ENCODE peak calls at places on chromosomes 16 and 17, in seven cellular contexts. One of them, this sample, is unnamed.

GRCh38 chr17:40317345-40317873 is 8.4 kb downstream of the RARA start:
- DNase-seq in tibial artery: no peak
- DNase-seq in sigmoid colon: peak; percentile 81
- DNase-seq in brain microvascular endothelial cell: peak; percentile 65
- DNase-seq in astrocyte of the cerebellum: no peak
- DNase-seq in tibial nerve: no peak
- DNase-seq in CD8-positive, alpha-beta memory T cell: no peak
- DNase-seq in this sample: peak; percentile 77

GRCh38 chr17:75183999-75184884 is 1.5 kb upstream of the SUMO2 start:
- DNase-seq in tibial artery: no peak
- DNase-seq in sigmoid colon: peak; percentile 25
- DNase-seq in brain microvascular endothelial cell: no peak
- DNase-seq in astrocyte of the cerebellum: no peak
- DNase-seq in tibial nerve: no peak
- DNase-seq in CD8-positive, alpha-beta memory T cell: no peak
- DNase-seq in this sample: no peak

GRCh38 chr16:64830653-64831052 is 291.2 kb downstream of the CDH11 start:
- DNase-seq in tibial artery: no peak
- DNase-seq in sigmoid colon: no peak
- DNase-seq in brain microvascular endothelial cell: peak; percentile 16
- DNase-seq in astrocyte of the cerebellum: no peak
- DNase-seq in tibial nerve: no peak
- DNase-seq in CD8-positive, alpha-beta memory T cell: no peak
- DNase-seq in this sample: no peak

GRCh38 chr16:87180069-87180468 is 137.1 kb downstream of the C16orf95 start:
- DNase-seq in tibial artery: no peak
- DNase-seq in sigmoid colon: no peak
- DNase-seq in brain microvascular endothelial cell: no peak
- DNase-seq in astrocyte of the cerebellum: no peak
- DNase-seq in tibial nerve: no peak
- DNase-seq in CD8-positive, alpha-beta memory T cell: no peak
- DNase-seq in this sample: no peak

GRCh38 chr17:65786479-65786878 is 225.0 kb upstream of the AXIN2 start:
- DNase-seq in tibial artery: no peak
- DNase-seq in sigmoid colon: no peak
- DNase-seq in brain microvascular endothelial cell: no peak
- DNase-seq in astrocyte of the cerebellum: no peak
- DNase-seq in tibial nerve: no peak
- DNase-seq in CD8-positive, alpha-beta memory T cell: no peak
- DNase-seq in this sample: no peak

GRCh38 chr17:75077490-75078096 is 10.2 kb upstream of the SLC16A5 start:
- DNase-seq in tibial artery: peak; percentile 70
- DNase-seq in sigmoid colon: peak; percentile 89
- DNase-seq in brain microvascular endothelial cell: no peak
- DNase-seq in astrocyte of the cerebellum: no peak
- DNase-seq in tibial nerve: no peak
- DNase-seq in CD8-positive, alpha-beta memory T cell: peak; percentile 43
- DNase-seq in this sample: no peak

GRCh38 chr17:72266099-72266852 is 145.5 kb downstream of the SOX9 start:
- DNase-seq in tibial artery: no peak
- DNase-seq in sigmoid colon: no peak
- DNase-seq in brain microvascular endothelial cell: no peak
- DNase-seq in astrocyte of the cerebellum: no peak
- DNase-seq in tibial nerve: no peak
- DNase-seq in CD8-positive, alpha-beta memory T cell: no peak
- DNase-seq in this sample: no peak

GRCh38 chr16:7182510-7183109 is 150.0 kb upstream of the RBFOX1 start:
- DNase-seq in tibial artery: no peak
- DNase-seq in sigmoid colon: no peak
- DNase-seq in brain microvascular endothelial cell: no peak
- DNase-seq in astrocyte of the cerebellum: no peak
- DNase-seq in tibial nerve: no peak
- DNase-seq in CD8-positive, alpha-beta memory T cell: no peak
- DNase-seq in this sample: no peak

GRCh38 chr17:63740464-63741181 is 976 bp downstream of the STRADA start:
- DNase-seq in tibial artery: no peak
- DNase-seq in sigmoid colon: no peak
- DNase-seq in brain microvascular endothelial cell: no peak
- DNase-seq in astrocyte of the cerebellum: no peak
- DNase-seq in tibial nerve: no peak
- DNase-seq in CD8-positive, alpha-beta memory T cell: peak; percentile 13
- DNase-seq in this sample: no peak

DNA sequence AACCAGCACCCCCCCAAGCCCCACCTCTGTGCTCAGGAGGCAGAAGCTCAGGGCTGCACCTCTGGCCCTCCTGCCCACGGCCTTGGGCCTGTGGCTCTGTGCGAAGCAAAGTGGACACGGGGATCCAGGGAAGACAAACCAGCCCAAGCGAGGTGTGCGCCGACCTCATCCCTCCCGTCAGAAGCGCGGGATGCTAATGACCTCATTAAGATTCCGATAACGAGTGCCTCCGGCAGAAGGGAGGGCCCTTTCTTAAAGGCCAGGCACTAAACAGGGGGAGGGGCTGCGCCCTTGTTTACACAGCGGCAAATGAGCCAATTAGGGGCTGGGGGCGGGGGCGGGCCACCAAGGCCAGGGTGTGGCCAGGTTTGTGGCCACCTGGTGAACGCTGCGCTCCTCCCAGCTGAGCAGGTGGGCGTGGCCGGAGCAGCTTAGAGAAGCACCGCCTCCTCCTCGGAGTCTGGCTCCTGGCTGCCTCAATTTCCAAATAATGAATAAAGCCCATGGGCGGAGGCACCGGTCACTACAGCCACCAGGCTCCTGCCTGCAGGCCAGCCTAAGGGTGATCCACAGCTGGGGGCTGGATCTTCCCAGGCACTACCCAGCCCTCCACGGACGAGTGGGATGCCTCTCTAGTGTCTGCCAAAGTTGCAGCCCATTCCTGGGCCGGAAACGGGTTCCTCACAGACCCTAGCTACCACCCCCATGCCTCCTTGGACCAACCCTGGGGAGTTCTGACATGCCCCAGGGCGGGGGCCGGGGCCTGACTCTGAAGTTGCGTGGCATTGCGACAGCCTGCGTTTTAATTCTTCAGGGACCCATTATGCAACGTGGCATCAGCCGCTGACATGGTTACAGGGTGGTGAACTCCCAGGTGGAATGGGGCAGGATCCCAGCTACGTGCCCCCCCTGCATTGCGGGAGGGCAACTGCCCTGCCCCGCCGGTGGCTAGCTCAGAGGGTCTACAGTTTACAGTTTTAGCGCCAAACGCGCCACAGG is 3.0 kb downstream of the CBX4 start:
- DNase-seq in tibial artery: no peak
- DNase-seq in sigmoid colon: no peak
- DNase-seq in brain microvascular endothelial cell: no peak
- DNase-seq in astrocyte of the cerebellum: no peak
- DNase-seq in tibial nerve: no peak
- DNase-seq in CD8-positive, alpha-beta memory T cell: no peak
- DNase-seq in this sample: no peak
- H3K4me3 ChIP-seq in tibial artery: no peak overlapping the region
- H3K4me3 ChIP-seq in sigmoid colon: peak overlapping the region; percentile 84
- H3K4me3 ChIP-seq in brain microvascular endothelial cell: peak overlapping the region; percentile 15
- H3K4me3 ChIP-seq in astrocyte of the cerebellum: peak overlapping the region; percentile 66
- H3K4me3 ChIP-seq in tibial nerve: peak overlapping the region; percentile 75
- H3K4me3 ChIP-seq in CD8-positive, alpha-beta memory T cell: peak overlapping the region; percentile 85
- H3K4me3 ChIP-seq in this sample: peak overlapping the region; percentile 96

DNA sequence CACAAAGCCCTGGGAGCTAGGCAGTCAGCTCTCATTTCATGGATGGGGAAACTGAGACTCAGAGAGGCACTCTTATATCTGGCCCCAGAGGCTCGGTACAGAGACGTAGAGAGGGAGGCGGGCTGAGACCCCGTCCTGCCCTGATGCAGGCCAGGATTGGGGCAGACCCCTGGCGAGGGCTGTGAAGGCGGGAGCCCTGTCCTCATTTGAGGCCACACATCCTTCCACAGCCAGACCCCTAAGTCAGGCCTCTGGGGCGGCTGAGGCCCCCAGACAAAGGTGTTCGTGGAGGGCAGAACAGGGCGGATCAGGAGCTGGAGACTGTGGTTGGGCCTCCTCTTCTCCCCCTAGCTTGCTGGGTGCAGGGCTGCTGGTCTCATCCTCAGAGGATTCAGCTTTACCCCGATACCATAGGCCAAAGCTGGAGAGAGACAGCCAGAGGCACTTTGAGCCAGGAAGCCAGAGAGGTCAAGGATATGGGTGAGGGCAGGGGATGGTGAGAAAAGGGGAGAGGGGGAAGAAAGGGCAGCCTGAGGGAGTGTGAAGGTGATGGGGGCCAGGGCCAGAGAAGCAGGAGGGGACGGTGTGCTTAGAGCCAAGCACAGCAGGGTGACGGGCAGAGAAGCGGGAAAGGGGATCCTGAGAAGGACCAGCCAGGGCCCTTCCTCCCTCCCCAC is 805 bp upstream of the SCARF1 start:
- DNase-seq in tibial artery: no peak
- DNase-seq in sigmoid colon: no peak
- DNase-seq in brain microvascular endothelial cell: no peak
- DNase-seq in astrocyte of the cerebellum: no peak
- DNase-seq in tibial nerve: no peak
- DNase-seq in CD8-positive, alpha-beta memory T cell: no peak
- DNase-seq in this sample: no peak
- H3K4me3 ChIP-seq in tibial artery: no peak overlapping the region
- H3K4me3 ChIP-seq in sigmoid colon: no peak overlapping the region
- H3K4me3 ChIP-seq in brain microvascular endothelial cell: no peak overlapping the region
- H3K4me3 ChIP-seq in astrocyte of the cerebellum: no peak overlapping the region
- H3K4me3 ChIP-seq in tibial nerve: no peak overlapping the region
- H3K4me3 ChIP-seq in CD8-positive, alpha-beta memory T cell: no peak overlapping the region
- H3K4me3 ChIP-seq in this sample: peak overlapping the region; percentile 24

GRCh38 chr16:4270091-4270490 is 2.7 kb downstream of the TFAP4 start:
- DNase-seq in tibial artery: no peak
- DNase-seq in sigmoid colon: no peak
- DNase-seq in brain microvascular endothelial cell: no peak
- DNase-seq in astrocyte of the cerebellum: no peak
- DNase-seq in tibial nerve: no peak
- DNase-seq in CD8-positive, alpha-beta memory T cell: no peak
- DNase-seq in this sample: no peak
- H3K4me3 ChIP-seq in tibial artery: no peak overlapping the region
- H3K4me3 ChIP-seq in sigmoid colon: no peak overlapping the region
- H3K4me3 ChIP-seq in brain microvascular endothelial cell: no peak overlapping the region
- H3K4me3 ChIP-seq in astrocyte of the cerebellum: no peak overlapping the region
- H3K4me3 ChIP-seq in tibial nerve: no peak overlapping the region
- H3K4me3 ChIP-seq in CD8-positive, alpha-beta memory T cell: no peak overlapping the region
- H3K4me3 ChIP-seq in this sample: no peak overlapping the region

GRCh38 chr17:43030137-43030767 is 5.2 kb downstream of the RND2 start:
- DNase-seq in tibial artery: no peak
- DNase-seq in sigmoid colon: no peak
- DNase-seq in brain microvascular endothelial cell: no peak
- DNase-seq in astrocyte of the cerebellum: no peak
- DNase-seq in tibial nerve: no peak
- DNase-seq in CD8-positive, alpha-beta memory T cell: no peak
- DNase-seq in this sample: no peak
- H3K4me3 ChIP-seq in tibial artery: no peak overlapping the region
- H3K4me3 ChIP-seq in sigmoid colon: no peak overlapping the region
- H3K4me3 ChIP-seq in brain microvascular endothelial cell: no peak overlapping the region
- H3K4me3 ChIP-seq in astrocyte of the cerebellum: no peak overlapping the region
- H3K4me3 ChIP-seq in tibial nerve: no peak overlapping the region
- H3K4me3 ChIP-seq in CD8-positive, alpha-beta memory T cell: no peak overlapping the region
- H3K4me3 ChIP-seq in this sample: no peak overlapping the region

GRCh38 chr17:36601303-36602029 is at the start of gene MRM1:
- DNase-seq in tibial artery: peak; percentile 91
- DNase-seq in sigmoid colon: peak; percentile 96
- DNase-seq in brain microvascular endothelial cell: peak; percentile 81
- DNase-seq in astrocyte of the cerebellum: peak; percentile 58
- DNase-seq in tibial nerve: peak; percentile 79
- DNase-seq in CD8-positive, alpha-beta memory T cell: peak; percentile 82
- DNase-seq in this sample: peak; percentile 94

GRCh38 chr17:36600936-36601302 is 464 bp upstream of the MRM1 start:
- DNase-seq in tibial artery: no peak
- DNase-seq in sigmoid colon: no peak
- DNase-seq in brain microvascular endothelial cell: no peak
- DNase-seq in astrocyte of the cerebellum: no peak
- DNase-seq in tibial nerve: no peak
- DNase-seq in CD8-positive, alpha-beta memory T cell: no peak
- DNase-seq in this sample: no peak

GRCh38 chr17:36600477-36600876 is 906 bp upstream of the MRM1 start:
- DNase-seq in tibial artery: no peak
- DNase-seq in sigmoid colon: no peak
- DNase-seq in brain microvascular endothelial cell: no peak
- DNase-seq in astrocyte of the cerebellum: no peak
- DNase-seq in tibial nerve: no peak
- DNase-seq in CD8-positive, alpha-beta memory T cell: no peak
- DNase-seq in this sample: no peak

GRCh38 chr17:36602030-36602737 is 801 bp downstream of the MRM1 start:
- DNase-seq in tibial artery: no peak
- DNase-seq in sigmoid colon: no peak
- DNase-seq in brain microvascular endothelial cell: no peak
- DNase-seq in astrocyte of the cerebellum: no peak
- DNase-seq in tibial nerve: no peak
- DNase-seq in CD8-positive, alpha-beta memory T cell: peak; percentile 11
- DNase-seq in this sample: no peak

GRCh38 chr17:36602924-36603384 is 1.6 kb downstream of the MRM1 start:
- DNase-seq in tibial artery: peak; percentile 43
- DNase-seq in sigmoid colon: peak; percentile 68
- DNase-seq in brain microvascular endothelial cell: peak; percentile 63
- DNase-seq in astrocyte of the cerebellum: peak; percentile 34
- DNase-seq in tibial nerve: peak; percentile 28
- DNase-seq in CD8-positive, alpha-beta memory T cell: peak; percentile 68
- DNase-seq in this sample: no peak
- H3K4me3 ChIP-seq in tibial artery: peak overlapping the region; percentile 68
- H3K4me3 ChIP-seq in sigmoid colon: peak overlapping the region; percentile 68
- H3K4me3 ChIP-seq in brain microvascular endothelial cell: peak overlapping the region; percentile 90
- H3K4me3 ChIP-seq in astrocyte of the cerebellum: peak overlapping the region; percentile 94
- H3K4me3 ChIP-seq in tibial nerve: peak overlapping the region; percentile 96
- H3K4me3 ChIP-seq in CD8-positive, alpha-beta memory T cell: peak overlapping the region; percentile 97
- H3K4me3 ChIP-seq in this sample: peak overlapping the region; percentile 95